ENCODE peak calls at places on chromosome 9, in ten cellular contexts. Z is H4; E is mucosa of gallbladder; V is activated T-helper 1 cell treated with anti-CD3 and anti-CD28 coated beads, Interleukin-2, amount 50 U/mL, for 16 hours; G is amniotic epithelial cell; Y is SW480; I is osteocyte; W is naive thymus-derived CD8-positive, alpha-beta T cell; S is HTR-8/SVneo; X is A172. C is an unnamed sample.

GRCh38 chr9:10366171-10366779 is 246.5 kb downstream of the PTPRD start:
- DNase-seq in Y (peak; percentile 15), Z (peak; percentile 1), S (no peak), I (no peak), W (no peak), G (peak; percentile 49), E (no peak), V (no peak), X (peak; percentile 49), C (peak; percentile 25)

GRCh38 chr9:27090716-27091115 is 18.3 kb upstream of the TEK start:
- DNase-seq in E (no peak), X (no peak), I (no peak), S (no peak), G (no peak), Z (no peak), Y (no peak), V (no peak), W (no peak), C (no peak)

GRCh38 chr9:95514402-95514801 is 2.4 kb downstream of the PTCH1 start:
- DNase-seq in I (no peak), S (no peak), X (no peak), E (no peak), V (no peak), G (no peak), Y (peak; percentile 45), W (no peak), Z (no peak), C (no peak)

GRCh38 chr9:35903049-35903448 is 3.0 kb upstream of the HRCT1 start:
- DNase-seq in V (no peak), G (peak; percentile 63), S (peak; percentile 45), Y (peak; percentile 73), W (peak; percentile 30), X (peak; percentile 71), E (no peak), Z (peak; percentile 64), I (peak; percentile 21), C (peak; percentile 82)

GRCh38 chr9:34197756-34198711 is 19.2 kb downstream of the UBAP1 start:
- DNase-seq in E (no peak), V (no peak), W (no peak), I (no peak), Y (peak; percentile 30), G (no peak), Z (peak; percentile 47), X (peak; percentile 27), S (no peak), C (no peak)

GRCh38 chr9:89386797-89387196 is 68.5 kb downstream of the SECISBP2 start:
- DNase-seq in I (no peak), Y (no peak), E (no peak), Z (no peak), S (no peak), V (no peak), G (no peak), W (no peak), X (no peak), C (no peak)

GRCh38 chr9:128249914-128250838 is 25.6 kb downstream of the GOLGA2 start:
- DNase-seq in G (peak; percentile 71), Z (no peak), E (peak; percentile 91), I (no peak), V (peak; percentile 97), S (no peak), Y (peak; percentile 78), W (peak; percentile 98), X (peak; percentile 51), C (peak; percentile 93)

GRCh38 chr9:89814340-89815040 is 209.7 kb downstream of the GADD45G start:
- DNase-seq in Z (no peak), G (peak; percentile 22), Y (no peak), V (no peak), X (peak; percentile 86), I (peak; percentile 42), W (no peak), S (no peak), E (no peak), C (no peak)

GRCh38 chr9:76691761-76692313 is 72.4 kb upstream of the PCA3 start:
- DNase-seq in E (no peak), V (no peak), I (no peak), G (peak; percentile 24), Y (peak; percentile 19), X (no peak), Z (no peak), S (no peak), W (no peak), C (peak; percentile 82)

GRCh38 chr9:14314424-14314928 is 535 bp upstream of the NFIB start:
- DNase-seq in I (no peak), Z (peak; percentile 87), E (peak; percentile 82), X (peak; percentile 76), S (peak; percentile 42), W (no peak), G (peak; percentile 94), V (no peak), Y (peak; percentile 65), C (peak; percentile 88)

GRCh38 chr9:32899181-32899580 is 102.2 kb downstream of the APTX start:
- DNase-seq in V (no peak), I (no peak), Z (no peak), W (no peak), X (peak; percentile 3), E (no peak), G (no peak), Y (no peak), S (no peak), C (no peak)

GRCh38 chr9:3528466-3528865 is 2.7 kb upstream of the RFX3 start:
- DNase-seq in V (peak; percentile 48), X (peak; percentile 15), E (no peak), Y (no peak), I (no peak), S (no peak), Z (no peak), G (no peak), W (peak; percentile 31), C (peak; percentile 23)

GRCh38 chr9:119195521-119195920 is 173.7 kb downstream of the BRINP1 start:
- DNase-seq in E (no peak), W (no peak), V (no peak), G (no peak), X (no peak), Y (no peak), S (no peak), Z (no peak), I (no peak), C (no peak)

GRCh38 chr9:137978262-137978714 is 100.7 kb downstream of the CACNA1B start:
- DNase-seq in S (no peak), W (no peak), G (no peak), Y (no peak), X (no peak), I (no peak), E (no peak), Z (no peak), V (no peak), C (no peak)

GRCh38 chr9:31519826-31520225 is 864.6 kb upstream of the ACO1 start:
- DNase-seq in Z (no peak), G (peak; percentile 47), E (no peak), S (no peak), Y (no peak), X (no peak), V (no peak), I (no peak), W (no peak), C (no peak)

GRCh38 chr9:126516936-126517750 is 96.6 kb upstream of the LMX1B start:
- DNase-seq in V (no peak), S (peak; percentile 77), Z (peak; percentile 72), G (peak; percentile 96), W (peak; percentile 27), Y (peak; percentile 82), I (no peak), E (no peak), X (peak; percentile 74), C (peak; percentile 20)

GRCh38 chr9:136046555-136046921 is 48.6 kb downstream of the NACC2 start:
- DNase-seq in W (no peak), G (no peak), I (no peak), Z (no peak), Y (no peak), V (no peak), S (no peak), X (no peak), E (no peak), C (no peak)

GRCh38 chr9:86034863-86035734 is 64.3 kb downstream of the GOLM1 start:
- DNase-seq in E (peak; percentile 27), I (no peak), S (peak; percentile 18), G (peak; percentile 53), X (peak; percentile 49), Z (peak; percentile 47), Y (peak; percentile 48), V (no peak), W (no peak), C (peak; percentile 51)

GRCh38 chr9:133737071-133737773 is 930 bp downstream of the SARDH start:
- DNase-seq in Z (no peak), X (no peak), I (peak; percentile 70), W (no peak), E (peak; percentile 7), S (no peak), V (no peak), Y (no peak), G (no peak), C (no peak)

GRCh38 chr9:125534934-125535701 is 171.9 kb downstream of the MAPKAP1 start:
- DNase-seq in S (no peak), W (no peak), E (no peak), Z (no peak), X (no peak), V (no peak), G (no peak), Y (no peak), I (no peak), C (no peak)

GRCh38 chr9:80233102-80233843 is 661.5 kb downstream of the TLE4 start:
- DNase-seq in I (no peak), V (no peak), G (no peak), S (no peak), W (no peak), X (no peak), Z (no peak), Y (no peak), E (no peak), C (no peak)

GRCh38 chr9:121353246-121353975 is 16.6 kb downstream of the STOM start:
- DNase-seq in I (no peak), Z (no peak), W (peak; percentile 32), X (no peak), S (no peak), G (no peak), Y (no peak), E (no peak), V (peak; percentile 37), C (peak; percentile 72)

GRCh38 chr9:11163843-11164242 is 551.0 kb upstream of the PTPRD start:
- DNase-seq in Y (no peak), G (no peak), V (no peak), X (no peak), S (no peak), W (no peak), I (no peak), E (no peak), Z (no peak), C (no peak)

GRCh38 chr9:97809666-97810344 is 43.2 kb upstream of the FOXE1 start:
- DNase-seq in G (no peak), S (no peak), Z (peak; percentile 1), Y (no peak), W (no peak), V (no peak), X (peak; percentile 53), E (no peak), I (no peak), C (no peak)

GRCh38 chr9:92655896-92656536 is 13.9 kb downstream of the IPPK start:
- DNase-seq in W (no peak), S (no peak), I (no peak), V (no peak), X (no peak), Y (no peak), G (no peak), E (no peak), Z (no peak), C (peak; percentile 54)

GRCh38 chr9:21964925-21965385 is 29.2 kb downstream of the CDKN2A start:
- DNase-seq in W (peak; percentile 19), I (no peak), V (peak; percentile 40), S (no peak), E (no peak), X (no peak), Z (no peak), Y (no peak), G (peak; percentile 56), C (peak; percentile 11)

GRCh38 chr9:73667749-73668148 is 516.1 kb downstream of the ANXA1 start:
- DNase-seq in W (no peak), G (peak; percentile 7), E (no peak), X (no peak), I (no peak), Z (no peak), V (no peak), S (no peak), Y (no peak), C (no peak)

C was measured in small intestine.